ENCODE peak calls at places on chromosome 9, in four cellular contexts. One of them, this sample, is unnamed.

GRCh38 chr9:10251490-10251889 is 361.3 kb downstream of the PTPRD start:
- DNase-seq in tibial nerve: no peak
- DNase-seq in A549: no peak
- DNase-seq in suprapubic skin: no peak
- DNase-seq in this sample: no peak

GRCh38 chr9:4425358-4426045 is 64.8 kb upstream of the SLC1A1 start:
- DNase-seq in tibial nerve: no peak
- DNase-seq in A549: peak; percentile 2
- DNase-seq in suprapubic skin: no peak
- DNase-seq in this sample: no peak

GRCh38 chr9:131386258-131386657 is 7.6 kb upstream of the PRRC2B start:
- DNase-seq in tibial nerve: no peak
- DNase-seq in A549: no peak
- DNase-seq in suprapubic skin: no peak
- DNase-seq in this sample: no peak

GRCh38 chr9:20361656-20362570 is 260.4 kb downstream of the MLLT3 start:
- DNase-seq in tibial nerve: no peak
- DNase-seq in A549: no peak
- DNase-seq in suprapubic skin: no peak
- DNase-seq in this sample: no peak

GRCh38 chr9:83199240-83199639 is 136.3 kb upstream of the RASEF start:
- DNase-seq in tibial nerve: no peak
- DNase-seq in A549: peak; percentile 74
- DNase-seq in suprapubic skin: no peak
- DNase-seq in this sample: no peak

GRCh38 chr9:83642784-83643183 is 19.8 kb downstream of the IDNK start:
- DNase-seq in tibial nerve: no peak
- DNase-seq in A549: no peak
- DNase-seq in suprapubic skin: no peak
- DNase-seq in this sample: no peak

GRCh38 chr9:74499770-74500583 is 2.8 kb downstream of the RORB start:
- DNase-seq in tibial nerve: no peak
- DNase-seq in A549: no peak
- DNase-seq in suprapubic skin: no peak
- DNase-seq in this sample: no peak

GRCh38 chr9:95772320-95773060 is 103.0 kb upstream of the ERCC6L2 start:
- DNase-seq in tibial nerve: peak; percentile 33
- DNase-seq in A549: no peak
- DNase-seq in suprapubic skin: no peak
- DNase-seq in this sample: peak; percentile 93

GRCh38 chr9:38249587-38250210 is 142.8 kb upstream of the ALDH1B1 start:
- DNase-seq in tibial nerve: no peak
- DNase-seq in A549: no peak
- DNase-seq in suprapubic skin: no peak
- DNase-seq in this sample: no peak

GRCh38 chr9:94864862-94865435 is 138.4 kb downstream of the AOPEP start:
- DNase-seq in tibial nerve: no peak
- DNase-seq in A549: no peak
- DNase-seq in suprapubic skin: no peak
- DNase-seq in this sample: no peak

GRCh38 chr9:117403403-117403811 is 11.4 kb downstream of the ASTN2 start:
- DNase-seq in tibial nerve: no peak
- DNase-seq in A549: no peak
- DNase-seq in suprapubic skin: no peak
- DNase-seq in this sample: no peak

GRCh38 chr9:71937070-71937625 is 25.7 kb downstream of the C9orf85 start:
- DNase-seq in tibial nerve: no peak
- DNase-seq in A549: no peak
- DNase-seq in suprapubic skin: no peak
- DNase-seq in this sample: no peak

GRCh38 chr9:137531099-137531765 is 19.0 kb downstream of the PNPLA7 start:
- DNase-seq in tibial nerve: no peak
- DNase-seq in A549: no peak
- DNase-seq in suprapubic skin: no peak
- DNase-seq in this sample: no peak

GRCh38 chr9:137379761-137380161 is 43.2 kb downstream of the EXD3 start:
- DNase-seq in tibial nerve: no peak
- DNase-seq in A549: no peak
- DNase-seq in suprapubic skin: peak; percentile 57
- DNase-seq in this sample: peak; percentile 60

GRCh38 chr9:123727332-123727731 is 202.6 kb downstream of the DENND1A start:
- DNase-seq in tibial nerve: no peak
- DNase-seq in A549: no peak
- DNase-seq in suprapubic skin: no peak
- DNase-seq in this sample: no peak

GRCh38 chr9:133119461-133120342 is 1.3 kb downstream of the RALGDS start:
- DNase-seq in tibial nerve: no peak
- DNase-seq in A549: no peak
- DNase-seq in suprapubic skin: peak; percentile 86
- DNase-seq in this sample: peak; percentile 79
- TF ChIP-seq POLR2A in tibial nerve: no peak
- TF ChIP-seq POLR2A in A549: no peak
- TF ChIP-seq POLR2A in suprapubic skin: no peak
- TF ChIP-seq POLR2A in this sample: no peak

DNA sequence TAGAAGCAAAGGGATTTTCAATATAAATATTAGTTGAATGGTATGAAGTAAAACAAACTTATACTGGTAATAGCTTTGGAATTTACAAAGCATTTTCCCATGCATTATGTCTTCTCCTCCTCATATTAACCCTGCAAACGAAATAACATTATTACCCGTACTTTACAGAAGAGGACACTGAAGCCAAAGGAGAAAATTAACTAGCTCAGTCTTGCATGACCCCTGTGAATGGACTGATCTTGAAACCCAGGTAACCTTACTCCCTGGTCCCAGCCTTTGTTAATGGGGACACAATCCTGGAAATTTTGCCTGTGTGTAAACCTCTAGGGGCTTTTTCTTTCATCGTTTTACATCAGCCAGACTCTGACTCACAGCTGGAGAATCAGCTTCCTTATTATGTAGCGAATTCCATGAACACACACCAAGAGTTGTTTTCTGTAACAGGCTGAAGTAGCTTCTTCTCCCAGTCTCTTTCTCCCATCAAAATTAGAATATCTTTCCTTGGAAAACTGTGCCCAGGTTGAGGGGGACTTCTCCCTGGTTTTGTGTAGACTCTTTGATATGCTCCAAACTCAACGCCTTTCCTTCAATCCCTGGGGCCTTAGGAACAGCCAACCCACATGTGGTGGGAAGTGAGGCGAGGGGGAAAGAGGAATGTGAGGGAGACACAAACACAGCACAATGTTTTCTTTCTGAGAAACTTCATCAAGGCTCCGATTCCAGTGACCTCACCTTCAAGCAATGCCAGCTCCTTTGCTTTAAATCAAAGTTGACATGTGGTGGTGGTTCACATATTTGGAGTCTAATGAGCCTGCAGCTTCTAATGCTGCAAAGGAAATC is 480.9 kb upstream of the PAPPA start:
- DNase-seq in tibial nerve: no peak
- DNase-seq in A549: peak; percentile 96
- DNase-seq in suprapubic skin: no peak
- DNase-seq in this sample: no peak
- TF ChIP-seq EP300 in tibial nerve: no peak
- TF ChIP-seq EP300 in A549: peak; percentile 94
- TF ChIP-seq EP300 in suprapubic skin: no peak
- TF ChIP-seq EP300 in this sample: no peak

DNA sequence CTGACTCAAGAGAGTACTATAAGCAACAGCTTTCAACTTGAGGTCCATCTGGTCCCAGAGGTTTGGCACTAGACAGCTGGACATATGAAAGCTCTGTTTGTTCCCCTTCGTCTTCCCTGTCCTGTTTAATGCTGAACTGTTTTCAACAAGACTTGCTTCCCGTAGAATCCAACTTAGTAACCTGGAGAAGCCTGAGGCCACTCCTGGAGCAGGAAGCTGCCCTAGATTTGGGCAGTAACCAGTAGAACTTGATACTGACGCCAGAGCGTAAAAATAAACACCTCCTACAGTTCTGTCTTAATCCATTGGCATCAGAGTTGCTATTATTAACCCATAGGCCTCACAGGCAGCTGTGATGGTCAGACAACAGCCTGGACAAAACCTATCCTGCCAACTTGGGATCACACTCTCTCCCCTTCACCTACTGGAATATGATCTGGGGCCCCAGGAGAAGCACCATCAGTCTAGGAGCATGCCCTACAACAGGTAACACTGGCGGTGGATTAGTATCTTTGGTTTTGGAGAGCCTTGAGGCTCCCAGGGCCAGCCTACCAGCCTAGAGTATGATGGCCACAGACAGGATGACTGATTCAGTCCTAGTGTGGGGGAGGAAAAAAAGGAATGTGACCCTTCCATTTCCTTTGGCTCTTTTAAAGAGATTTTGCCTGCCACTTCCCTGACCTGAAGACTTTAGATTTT is 29.2 kb downstream of the RUSC2 start:
- DNase-seq in tibial nerve: no peak
- DNase-seq in A549: peak; percentile 73
- DNase-seq in suprapubic skin: no peak
- DNase-seq in this sample: no peak
- TF ChIP-seq POLR2A in tibial nerve: no peak
- TF ChIP-seq POLR2A in A549: no peak
- TF ChIP-seq POLR2A in suprapubic skin: no peak
- TF ChIP-seq POLR2A in this sample: no peak

GRCh38 chr9:132669636-132670358 is at the start of gene DDX31:
- DNase-seq in tibial nerve: peak; percentile 59
- DNase-seq in A549: peak; percentile 86
- DNase-seq in suprapubic skin: peak; percentile 90
- DNase-seq in this sample: peak; percentile 89

GRCh38 chr9:132671620-132672412 is 1.6 kb downstream of the GTF3C4 start:
- DNase-seq in tibial nerve: no peak
- DNase-seq in A549: no peak
- DNase-seq in suprapubic skin: no peak
- DNase-seq in this sample: no peak

GRCh38 chr9:132670816-132671371 is 630 bp downstream of the GTF3C4 start:
- DNase-seq in tibial nerve: no peak
- DNase-seq in A549: peak; percentile 26
- DNase-seq in suprapubic skin: peak; percentile 68
- DNase-seq in this sample: peak; percentile 70

GRCh38 chr9:132669329-132669635 is 501 bp downstream of the DDX31 start:
- DNase-seq in tibial nerve: no peak
- DNase-seq in A549: no peak
- DNase-seq in suprapubic skin: no peak
- DNase-seq in this sample: no peak

GRCh38 chr9:132670359-132670815 is at the start of gene GTF3C4:
- DNase-seq in tibial nerve: peak; percentile 76
- DNase-seq in A549: peak; percentile 80
- DNase-seq in suprapubic skin: peak; percentile 91
- DNase-seq in this sample: peak; percentile 94
- TF ChIP-seq EP300 in tibial nerve: no peak
- TF ChIP-seq EP300 in A549: no peak
- TF ChIP-seq EP300 in suprapubic skin: no peak
- TF ChIP-seq EP300 in this sample: no peak

DNA sequence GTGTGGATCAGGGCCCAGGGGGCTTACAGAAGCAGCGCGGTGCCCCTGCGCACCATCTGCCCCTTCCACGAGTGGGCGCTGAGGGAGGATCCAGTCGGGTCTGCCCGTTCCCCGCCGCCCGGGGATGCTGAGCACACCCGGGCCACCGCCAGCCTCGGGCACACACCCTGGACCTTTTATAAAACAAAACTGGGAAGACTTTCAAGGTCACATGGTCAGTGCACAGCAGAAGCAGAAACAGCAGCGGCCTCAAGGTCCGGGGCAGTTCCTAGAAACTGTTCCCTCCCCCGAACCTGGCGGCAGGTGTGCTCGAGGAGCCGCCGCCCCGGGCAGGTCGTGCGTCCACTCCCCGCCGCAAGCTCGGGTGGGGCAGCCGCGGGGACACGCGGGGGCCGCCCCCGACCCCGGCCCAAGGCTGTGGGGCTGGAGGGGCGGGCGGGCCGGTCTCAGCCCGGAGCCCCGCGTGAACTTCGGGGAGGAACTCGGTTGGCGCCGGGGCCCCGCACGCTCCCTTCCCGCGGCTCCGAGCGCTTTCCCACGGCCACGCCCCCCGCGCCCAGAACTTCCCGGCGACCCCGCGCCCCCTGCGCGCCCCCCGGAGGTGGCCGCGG is 619 bp upstream of the PPP1R26 start:
- DNase-seq in tibial nerve: no peak
- DNase-seq in A549: peak; percentile 51
- DNase-seq in suprapubic skin: no peak
- DNase-seq in this sample: peak; percentile 73
- TF ChIP-seq POLR2A in tibial nerve: no peak
- TF ChIP-seq POLR2A in A549: no peak
- TF ChIP-seq POLR2A in suprapubic skin: no peak
- TF ChIP-seq POLR2A in this sample: no peak

GRCh38 chr9:86842573-86842972 is 104.7 kb downstream of the GAS1 start:
- DNase-seq in tibial nerve: no peak
- DNase-seq in A549: no peak
- DNase-seq in suprapubic skin: no peak
- DNase-seq in this sample: no peak

GRCh38 chr9:86838883-86839497 is 108.3 kb downstream of the GAS1 start:
- DNase-seq in tibial nerve: peak; percentile 17
- DNase-seq in A549: no peak
- DNase-seq in suprapubic skin: no peak
- DNase-seq in this sample: peak; percentile 80

GRCh38 chr9:86837345-86837744 is 110.0 kb downstream of the GAS1 start:
- DNase-seq in tibial nerve: no peak
- DNase-seq in A549: no peak
- DNase-seq in suprapubic skin: no peak
- DNase-seq in this sample: no peak

GRCh38 chr9:86839522-86839921 is 107.8 kb downstream of the GAS1 start:
- DNase-seq in tibial nerve: no peak
- DNase-seq in A549: no peak
- DNase-seq in suprapubic skin: no peak
- DNase-seq in this sample: no peak

DNA sequence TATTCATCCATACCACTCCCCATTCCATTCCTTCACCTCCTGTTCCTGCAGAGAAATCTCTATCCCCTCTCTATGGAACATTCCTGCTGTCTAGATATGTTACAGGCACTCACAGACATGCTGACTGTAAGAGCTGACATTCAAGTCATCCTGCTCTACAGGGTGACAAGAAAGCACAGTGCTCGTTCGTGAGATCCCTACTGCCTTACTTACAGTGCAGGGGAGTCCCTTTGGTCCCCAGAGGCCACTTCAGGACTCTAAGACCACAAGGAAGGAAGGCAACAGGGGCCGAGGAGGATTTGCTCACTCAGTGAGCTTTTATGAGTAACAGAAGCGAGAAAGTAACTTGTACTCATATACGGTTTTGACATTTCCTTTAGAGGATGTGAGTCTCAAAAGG is 110.5 kb downstream of the GAS1 start:
- DNase-seq in tibial nerve: no peak
- DNase-seq in A549: no peak
- DNase-seq in suprapubic skin: no peak
- DNase-seq in this sample: no peak
- TF ChIP-seq EP300 in tibial nerve: no peak
- TF ChIP-seq EP300 in A549: no peak
- TF ChIP-seq EP300 in suprapubic skin: no peak
- TF ChIP-seq EP300 in this sample: no peak

DNA sequence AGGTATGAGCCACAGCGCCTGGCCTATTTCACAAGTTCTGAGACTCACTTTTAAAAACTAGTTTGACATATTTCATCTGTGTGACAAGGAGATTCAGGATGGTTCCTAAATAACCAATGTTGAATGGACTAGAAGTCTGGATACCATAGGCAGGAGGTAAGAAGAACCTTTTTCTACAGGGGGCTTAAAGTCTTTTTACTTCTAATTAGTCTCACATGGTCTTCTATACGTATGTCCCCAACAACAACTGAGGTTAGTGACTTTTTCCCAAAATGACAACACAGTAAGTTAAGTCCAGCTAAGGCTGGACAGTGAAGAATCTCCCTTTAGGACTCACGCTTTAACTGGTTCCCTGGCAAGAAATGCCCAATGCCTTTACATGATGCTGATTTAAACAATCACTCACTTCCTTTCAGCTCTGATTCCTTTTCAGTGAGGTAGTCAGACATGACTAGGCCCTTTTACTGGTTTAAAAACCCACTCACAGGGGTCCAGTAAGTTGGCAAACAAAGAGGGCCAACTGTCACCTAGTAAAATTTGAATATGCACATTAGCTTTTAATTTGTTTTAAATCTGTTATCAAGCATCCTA is 12.1 kb upstream of the HAUS6 start:
- DNase-seq in tibial nerve: no peak
- DNase-seq in A549: no peak
- DNase-seq in suprapubic skin: no peak
- DNase-seq in this sample: no peak
- TF ChIP-seq POLR2A in tibial nerve: no peak
- TF ChIP-seq POLR2A in A549: no peak
- TF ChIP-seq POLR2A in suprapubic skin: no peak
- TF ChIP-seq POLR2A in this sample: no peak

This sample was measured in sigmoid colon.